ENCODE peak calls at places on chromosomes 6 and 20, in five cellular contexts. S, P, R, Z and J are unnamed samples.

GRCh38 chr20:61120595-61121515 is 131.2 kb upstream of the CDH4 start:
- DNase-seq in S (no peak), P (peak), R (peak), Z (peak), J (peak)

GRCh38 chr6:108350528-108350927 is 55.7 kb downstream of the AFG1L start:
- DNase-seq in S (no peak), P (no peak), R (no peak), Z (no peak), J (no peak)

GRCh38 chr6:52575490-52575868 is 1.4 kb downstream of the TRAM2 start:
- DNase-seq in S (no peak), P (no peak), R (no peak), Z (no peak), J (no peak)

GRCh38 chr6:170124836-170125235 is 166.0 kb downstream of the DLL1 start:
- DNase-seq in S (no peak), P (no peak), R (no peak), Z (no peak), J (no peak)

GRCh38 chr6:39772559-39773283 is 19.5 kb upstream of the DAAM2 start:
- DNase-seq in S (no peak), P (no peak), R (no peak), Z (no peak), J (no peak)

GRCh38 chr6:43963877-43964658 is 163.2 kb downstream of the MRPL14 start:
- DNase-seq in S (no peak), P (no peak), R (no peak), Z (no peak), J (no peak)

GRCh38 chr20:49894073-49894470 is 21.3 kb downstream of the SPATA2 start:
- DNase-seq in S (no peak), P (no peak), R (no peak), Z (no peak), J (no peak)

GRCh38 chr6:41709375-41709774 is 26.0 kb downstream of the TFEB start:
- DNase-seq in S (no peak), P (no peak), R (no peak), Z (no peak), J (no peak)

GRCh38 chr6:36657942-36658544 is 20.5 kb upstream of the CDKN1A start:
- DNase-seq in S (no peak), P (peak), R (no peak), Z (no peak), J (peak)

GRCh38 chr20:63592661-63593060 is 18.6 kb upstream of the HELZ2 start:
- DNase-seq in S (no peak), P (no peak), R (no peak), Z (no peak), J (no peak)

GRCh38 chr6:152318278-152318677 is 318.9 kb downstream of the SYNE1 start:
- DNase-seq in S (no peak), P (peak), R (no peak), Z (no peak), J (no peak)

GRCh38 chr6:166206066-166206465 is 38.4 kb upstream of the TBXT start:
- DNase-seq in S (no peak), P (peak), R (no peak), Z (no peak), J (no peak)

GRCh38 chr6:16481680-16482079 is 243.3 kb downstream of the GMPR start:
- DNase-seq in S (no peak), P (no peak), R (no peak), Z (no peak), J (no peak)

GRCh38 chr6:169169375-169169774 is 84.3 kb downstream of the THBS2 start:
- DNase-seq in S (no peak), P (peak), R (no peak), Z (no peak), J (no peak)

GRCh38 chr20:4068708-4069107 is 53.4 kb upstream of the RNF24 start:
- DNase-seq in S (no peak), P (peak), R (no peak), Z (no peak), J (no peak)

GRCh38 chr6:154675602-154676088 is 57.6 kb upstream of the SCAF8 start:
- DNase-seq in S (peak), P (peak), R (peak), Z (peak), J (peak)

GRCh38 chr6:53796451-53796780 is 1.6 kb downstream of the LRRC1 start:
- DNase-seq in S (no peak), P (no peak), R (no peak), Z (no peak), J (no peak)

GRCh38 chr6:111642463-111643158 is 36.9 kb upstream of the TRAF3IP2 start:
- DNase-seq in S (peak), P (peak), R (peak), Z (peak), J (no peak)

GRCh38 chr6:9140861-9141534 is 705.7 kb upstream of the SLC35B3 start:
- DNase-seq in S (no peak), P (peak), R (no peak), Z (no peak), J (no peak)

GRCh38 chr6:104784884-104785283 is 74.8 kb downstream of the HACE1 start:
- DNase-seq in S (no peak), P (peak), R (peak), Z (no peak), J (peak)

GRCh38 chr20:15245896-15246295 is 908.5 kb upstream of the FLRT3 start:
- DNase-seq in S (no peak), P (no peak), R (no peak), Z (no peak), J (no peak)

GRCh38 chr20:63009988-63010769 is 3.4 kb upstream of the BHLHE23 start:
- DNase-seq in S (no peak), P (peak), R (no peak), Z (no peak), J (no peak)

GRCh38 chr6:31797607-31798006 is 2.1 kb upstream of the VARS1 start:
- DNase-seq in S (no peak), P (no peak), R (no peak), Z (no peak), J (no peak)

GRCh38 chr6:31794294-31794865 is 1.2 kb downstream of the VARS1 start:
- DNase-seq in S (no peak), P (peak), R (no peak), Z (no peak), J (no peak)

GRCh38 chr6:31794866-31795615 is 511 bp downstream of the VARS1 start:
- DNase-seq in S (peak), P (no peak), R (no peak), Z (no peak), J (no peak)

GRCh38 chr6:31795616-31796298 is at the start of gene VARS1:
- DNase-seq in S (peak), P (peak), R (peak), Z (peak), J (peak)

GRCh38 chr6:31796993-31797385 is 1.4 kb upstream of the VARS1 start:
- DNase-seq in S (no peak), P (no peak), R (no peak), Z (no peak), J (no peak)
- TF ChIP-seq CTCF in S (no peak), P (no peak), R (no peak), Z (no peak), J (no peak)

GRCh38 chr6:57217270-57217669 is 4.8 kb downstream of the RAB23 start:
- DNase-seq in S (no peak), P (no peak), R (no peak), Z (no peak), J (no peak)

GRCh38 chr6:57220083-57220703 is 1.9 kb downstream of the RAB23 start:
- DNase-seq in S (no peak), P (no peak), R (no peak), Z (no peak), J (no peak)

GRCh38 chr6:57221191-57221935 is 744 bp downstream of the RAB23 start:
- DNase-seq in S (peak), P (peak), R (no peak), Z (peak), J (no peak)

GRCh38 chr6:57215260-57215659 is 6.8 kb downstream of the RAB23 start:
- DNase-seq in S (no peak), P (no peak), R (no peak), Z (no peak), J (no peak)

DNA sequence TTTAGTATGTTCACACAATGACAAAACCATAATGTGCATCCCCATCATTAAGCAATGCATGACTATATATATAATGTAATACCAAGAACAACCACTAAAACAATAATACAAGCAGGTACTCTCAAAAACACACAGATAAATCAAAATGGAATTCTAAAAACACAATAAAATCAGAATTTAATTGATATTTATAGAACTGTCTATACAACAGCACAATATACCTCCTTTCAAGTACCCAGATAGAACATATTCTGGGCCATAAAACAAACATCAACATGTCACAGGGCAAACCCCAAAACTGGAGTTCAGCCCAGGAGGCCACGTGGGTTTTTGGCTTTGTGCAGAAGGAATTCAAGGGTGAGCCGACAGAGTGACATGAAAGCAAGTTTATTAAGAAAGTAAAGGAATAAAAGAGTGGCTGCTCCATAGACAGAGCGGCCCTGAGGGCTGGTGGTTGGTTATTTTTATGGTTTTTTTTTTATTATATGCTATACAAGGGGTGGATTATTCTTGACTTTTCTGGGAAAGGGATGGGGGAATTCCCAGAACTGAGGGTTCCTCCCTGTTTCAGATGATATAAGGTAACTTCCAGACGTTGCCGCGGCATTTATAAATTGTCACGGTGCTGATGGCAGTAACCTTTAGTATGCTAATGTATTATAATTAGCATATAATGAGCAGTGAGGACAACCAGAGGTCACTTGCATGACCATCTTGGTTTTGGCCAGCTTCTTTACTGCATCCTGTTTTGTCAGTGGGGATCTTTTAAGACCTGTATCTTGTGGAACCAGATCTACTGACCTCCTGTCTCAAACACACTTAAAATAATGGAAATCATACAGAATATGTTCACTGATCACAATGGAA is 5.6 kb downstream of the RAB23 start:
- DNase-seq in S (peak), P (peak), R (no peak), Z (no peak), J (no peak)
- TF ChIP-seq CTCF in S (peak), P (no peak), R (no peak), Z (peak), J (no peak)

DNA sequence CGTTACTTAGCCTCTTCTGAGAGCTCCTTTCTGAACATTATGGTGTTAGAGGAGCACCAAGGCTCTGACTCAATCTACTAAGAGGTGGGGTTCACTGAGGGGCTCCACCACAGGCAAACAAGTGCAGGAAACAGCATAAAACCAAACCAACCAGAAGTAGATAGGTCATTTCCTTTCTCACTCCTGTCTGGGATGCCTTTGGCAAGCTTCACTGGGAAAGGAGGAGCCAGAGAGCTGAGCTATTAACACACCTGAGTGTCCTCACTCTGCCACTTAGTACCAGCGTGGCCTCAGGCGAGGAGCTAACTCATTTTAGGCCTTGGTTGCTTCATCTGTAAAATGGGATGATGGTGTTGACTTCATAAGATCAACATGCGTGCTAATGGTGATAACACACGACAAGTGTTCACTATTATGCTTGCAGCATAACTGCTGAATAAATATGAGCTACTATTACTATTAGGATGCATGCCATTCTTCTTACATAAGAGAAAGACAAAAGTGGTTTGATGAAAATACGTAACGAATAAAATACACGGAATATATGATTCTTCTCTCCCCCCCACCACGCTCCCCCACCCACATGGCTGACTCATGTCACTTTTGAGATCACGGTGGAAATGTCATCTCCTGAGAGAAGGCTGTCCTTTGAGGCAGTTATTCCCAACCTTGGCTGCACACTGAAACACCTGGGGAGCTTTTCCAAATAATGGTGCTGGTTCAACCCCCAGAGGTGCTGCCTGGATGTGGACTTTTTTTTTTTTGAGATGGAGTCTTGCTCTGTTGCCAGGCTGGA is 185.3 kb downstream of the BCAS1 start:
- DNase-seq in S (no peak), P (no peak), R (no peak), Z (no peak), J (no peak)
- TF ChIP-seq CTCF in S (no peak), P (no peak), R (no peak), Z (no peak), J (no peak)

GRCh38 chr20:2476742-2477615 is 6.4 kb upstream of the SNRPB start:
- DNase-seq in S (no peak), P (no peak), R (no peak), Z (no peak), J (no peak)
- TF ChIP-seq CTCF in S (no peak), P (peak), R (no peak), Z (peak), J (no peak)

DNA sequence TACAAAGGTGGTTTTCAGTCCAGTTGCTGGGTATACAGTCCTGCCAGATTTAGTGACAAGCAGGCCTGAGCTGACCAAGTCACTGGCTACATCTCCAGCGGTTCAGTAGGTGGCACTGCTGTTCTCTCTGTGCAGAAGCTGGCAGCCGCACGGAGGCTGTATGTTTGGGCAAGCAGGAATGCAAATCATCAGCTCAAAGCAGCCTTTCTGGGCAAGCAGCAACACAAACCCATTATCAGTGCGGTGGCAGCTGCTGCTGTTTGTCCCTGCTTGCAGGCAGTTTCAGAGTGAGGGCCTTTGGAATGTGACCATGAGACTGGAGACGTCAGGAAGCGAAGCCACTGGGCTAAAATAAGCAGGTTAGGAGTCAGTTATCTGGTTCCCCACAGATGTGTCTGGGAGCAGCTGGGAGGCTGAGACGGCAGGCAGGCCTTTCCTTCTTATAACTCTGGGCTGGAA is 72.5 kb downstream of the TXLNB start:
- DNase-seq in S (peak), P (peak), R (peak), Z (peak), J (peak)
- TF ChIP-seq CTCF in S (peak), P (peak), R (peak), Z (peak), J (peak)

GRCh38 chr6:138598562-138599173 is 99.4 kb upstream of the NHSL1 start:
- DNase-seq in S (no peak), P (no peak), R (no peak), Z (no peak), J (no peak)

GRCh38 chr6:138601128-138601527 is 101.8 kb upstream of the NHSL1 start:
- DNase-seq in S (no peak), P (peak), R (no peak), Z (no peak), J (no peak)

GRCh38 chr6:138597336-138597735 is 98.0 kb upstream of the NHSL1 start:
- DNase-seq in S (no peak), P (peak), R (no peak), Z (no peak), J (peak)

GRCh38 chr6:138600261-138600660 is 101.0 kb upstream of the NHSL1 start:
- DNase-seq in S (no peak), P (no peak), R (no peak), Z (no peak), J (no peak)

DNA sequence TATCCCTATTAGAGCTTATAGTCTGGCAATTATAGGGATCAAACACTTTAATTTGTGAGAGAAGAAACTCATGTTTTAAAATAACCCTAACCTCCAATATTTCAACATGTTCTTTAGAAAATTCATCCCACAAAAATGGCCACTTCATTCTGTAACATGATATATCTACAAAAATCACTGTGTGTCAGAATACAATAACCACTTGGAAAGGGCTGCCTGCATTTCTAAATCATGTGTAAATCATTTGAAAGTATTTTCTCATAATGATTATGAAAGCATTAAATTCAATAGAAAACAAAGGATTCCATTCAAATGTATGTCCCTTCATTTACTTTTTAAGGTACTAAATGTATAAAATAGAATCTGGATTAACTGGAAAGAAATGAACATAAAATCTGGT is 101.4 kb upstream of the NHSL1 start:
- DNase-seq in S (no peak), P (peak), R (no peak), Z (no peak), J (peak)
- TF ChIP-seq CTCF in S (no peak), P (no peak), R (no peak), Z (no peak), J (no peak)

DNA sequence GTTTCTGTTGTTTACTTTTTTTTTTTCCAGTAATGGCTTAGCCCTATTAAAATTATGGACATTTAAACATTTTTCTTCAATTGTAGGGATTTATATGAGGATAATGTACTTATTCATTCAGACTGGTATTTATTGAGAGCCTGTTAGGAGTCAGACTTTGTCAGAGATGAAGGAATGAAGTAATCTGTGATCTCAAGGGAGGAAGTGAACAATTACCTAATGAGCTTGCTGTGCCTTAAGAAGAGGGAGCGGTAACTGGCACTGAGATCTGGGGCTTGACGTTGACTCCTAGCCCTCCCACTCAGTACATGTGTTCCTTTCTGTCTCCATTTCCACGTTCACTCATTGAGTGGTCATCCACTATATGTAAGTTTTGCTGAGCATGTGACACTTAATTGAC is 12.6 kb downstream of the AFDN start:
- DNase-seq in S (no peak), P (peak), R (no peak), Z (no peak), J (no peak)
- TF ChIP-seq CTCF in S (no peak), P (no peak), R (no peak), Z (no peak), J (no peak)

GRCh38 chr20:58543274-58543673 is 28.1 kb upstream of the APCDD1L start:
- DNase-seq in S (no peak), P (no peak), R (no peak), Z (no peak), J (no peak)

GRCh38 chr20:58544301-58544700 is 29.1 kb upstream of the APCDD1L start:
- DNase-seq in S (no peak), P (no peak), R (no peak), Z (no peak), J (no peak)

GRCh38 chr20:58545565-58546195 is 30.5 kb upstream of the APCDD1L start:
- DNase-seq in S (no peak), P (peak), R (no peak), Z (no peak), J (no peak)

GRCh38 chr20:58544891-58545290 is 29.7 kb upstream of the APCDD1L start:
- DNase-seq in S (no peak), P (no peak), R (no peak), Z (no peak), J (no peak)

GRCh38 chr20:58542411-58543095 is 27.4 kb upstream of the APCDD1L start:
- DNase-seq in S (no peak), P (peak), R (no peak), Z (no peak), J (no peak)
- TF ChIP-seq CTCF in S (no peak), P (no peak), R (no peak), Z (no peak), J (no peak)

GRCh38 chr20:48171071-48171470 is 385.8 kb upstream of the SULF2 start:
- DNase-seq in S (no peak), P (no peak), R (no peak), Z (no peak), J (no peak)
- TF ChIP-seq CTCF in S (no peak), P (no peak), R (no peak), Z (no peak), J (no peak)